ENCODE peak calls at places on chromosomes 12 and 14, in ten cellular contexts. E is H1, I is ovary, D is suprapubic skin, W is tibial nerve, P is transverse colon, G is HepG2, A is A549, C is K562, Y is sigmoid colon. H is an unnamed sample.

GRCh38 chr12:122158700-122159285 is 15.2 kb downstream of the IL31 start:
- DNase-seq in C (no peak), D (no peak), A (no peak), E (no peak), P (no peak), W (no peak), G (no peak), Y (no peak), I (no peak), H (no peak)

GRCh38 chr12:124098101-124098757 is 125.2 kb downstream of the ZNF664 start:
- DNase-seq in W (no peak), I (no peak), C (no peak), P (no peak), A (no peak), E (no peak), D (no peak), Y (no peak), G (no peak), H (no peak)

GRCh38 chr12:41724216-41724615 is 420.5 kb downstream of the GXYLT1 start:
- DNase-seq in Y (no peak), P (no peak), G (no peak), I (no peak), A (no peak), E (no peak), D (no peak), C (no peak), W (no peak), H (no peak)

GRCh38 chr14:22561661-22562579 is 27.1 kb downstream of the DAD1 start:
- DNase-seq in P (peak; percentile 46), Y (no peak), I (no peak), W (no peak), A (no peak), E (no peak), C (peak; percentile 42), G (peak; percentile 60), D (no peak), H (no peak)

GRCh38 chr14:88252536-88252935 is 70.5 kb downstream of the KCNK10 start:
- DNase-seq in W (no peak), E (no peak), A (no peak), G (no peak), C (no peak), P (no peak), I (no peak), D (no peak), Y (no peak), H (no peak)

GRCh38 chr12:126784328-126784921 is 1482.5 kb upstream of the TMEM132C start:
- DNase-seq in A (peak; percentile 8), C (peak; percentile 39), W (no peak), E (peak; percentile 83), G (peak; percentile 2), Y (no peak), P (peak; percentile 30), I (no peak), D (no peak), H (peak; percentile 39)

GRCh38 chr14:92164958-92165357 is 43.2 kb downstream of the CPSF2 start:
- DNase-seq in D (no peak), C (no peak), A (no peak), Y (no peak), G (no peak), P (no peak), W (no peak), I (no peak), E (no peak), H (no peak)

GRCh38 chr12:52277486-52278245 is 3.2 kb downstream of the KRT86 start:
- DNase-seq in P (no peak), Y (no peak), I (no peak), G (no peak), A (no peak), W (no peak), D (peak; percentile 59), E (no peak), C (no peak), H (peak; percentile 20)

GRCh38 chr12:63790608-63790945 is 10.9 kb downstream of the RXYLT1 start:
- DNase-seq in P (no peak), Y (no peak), E (no peak), I (no peak), G (no peak), A (no peak), D (no peak), C (no peak), W (no peak), H (no peak)

GRCh38 chr12:8088574-8088973 is 6.5 kb downstream of the NECAP1 start:
- DNase-seq in G (no peak), C (no peak), Y (no peak), A (no peak), E (no peak), D (no peak), W (no peak), P (peak; percentile 26), I (no peak), H (no peak)

GRCh38 chr14:75993567-75994041 is 8.0 kb downstream of the IFT43 start:
- DNase-seq in I (no peak), A (no peak), G (no peak), P (no peak), W (no peak), D (no peak), E (no peak), Y (no peak), C (no peak), H (no peak)

GRCh38 chr14:89254201-89254919 is 162.7 kb downstream of the FOXN3 start:
- DNase-seq in I (no peak), G (no peak), W (no peak), A (no peak), C (no peak), E (no peak), D (no peak), P (no peak), Y (no peak), H (no peak)

GRCh38 chr14:46574236-46574970 is 77.2 kb downstream of the RPL10L start:
- DNase-seq in C (no peak), W (no peak), A (no peak), I (no peak), G (no peak), D (no peak), E (no peak), P (no peak), Y (no peak), H (no peak)

DNA sequence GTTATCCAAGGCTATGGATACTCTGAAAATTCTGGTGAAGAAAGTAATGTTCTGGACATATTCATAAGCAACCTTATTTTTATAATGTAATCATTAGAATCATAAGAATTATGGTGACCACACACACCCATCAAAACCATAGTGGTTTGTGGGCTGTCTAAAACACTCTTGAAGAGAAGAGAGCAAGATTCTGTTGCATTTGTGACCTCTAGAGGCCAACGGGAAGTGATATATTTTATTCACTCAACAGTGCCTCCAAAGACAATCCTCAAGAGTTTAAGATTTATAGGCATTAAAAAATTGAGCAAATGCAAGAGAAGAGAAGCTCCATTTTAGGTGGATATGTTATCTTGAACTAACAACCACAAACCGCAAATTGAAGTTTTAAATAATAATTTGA is 68.5 kb upstream of the LGR5 start:
- DNase-seq in I (no peak), G (peak; percentile 16), C (no peak), W (no peak), D (no peak), P (no peak), Y (no peak), A (no peak), E (no peak), H (no peak)
- TF ChIP-seq EP300 in I (no peak), G (no peak), C (no peak), W (no peak), D (no peak), P (no peak), Y (no peak), A (no peak), E (no peak), H (no peak)

GRCh38 chr12:132275110-132275531 is 54.3 kb downstream of the GALNT9 start:
- DNase-seq in P (peak; percentile 43), Y (no peak), G (peak; percentile 16), A (peak; percentile 92), D (no peak), E (peak; percentile 64), I (no peak), C (peak; percentile 63), W (no peak), H (peak; percentile 28)
- TF ChIP-seq EP300 in P (no peak), Y (no peak), G (no peak), A (no peak), D (no peak), E (no peak), I (no peak), C (no peak), W (no peak), H (no peak)

DNA sequence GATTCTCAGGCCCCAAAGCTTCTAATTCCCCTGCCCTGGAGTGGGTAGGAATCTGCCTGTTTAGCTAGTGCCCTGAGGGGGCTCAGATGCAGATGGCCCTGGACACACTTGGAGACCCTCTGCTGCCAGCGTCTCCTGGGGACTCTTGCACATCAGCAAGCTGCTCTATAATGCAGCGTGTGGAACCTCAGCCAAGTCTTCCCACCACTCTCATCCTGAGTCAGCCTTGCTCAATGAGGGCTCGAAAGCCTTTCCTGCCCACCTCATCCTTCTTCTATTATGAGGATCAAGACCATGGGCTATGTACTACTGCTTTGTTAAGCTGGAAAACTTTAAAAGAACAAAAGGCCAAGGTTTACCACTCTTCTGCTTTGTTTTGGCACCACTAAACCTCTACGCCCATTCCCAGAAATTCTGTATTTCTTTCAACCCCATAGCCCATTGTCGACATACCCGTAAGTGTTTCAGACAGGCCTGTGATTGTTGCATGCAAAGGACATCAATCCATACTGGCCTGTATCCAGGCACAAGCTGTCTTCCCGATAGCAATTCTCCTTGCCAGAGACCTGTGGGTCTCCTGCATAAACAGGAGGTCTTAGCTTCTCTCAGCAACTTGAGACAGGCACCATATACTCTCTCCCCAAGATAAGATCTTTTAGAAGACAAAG is 246.9 kb downstream of the DPF3 start:
- DNase-seq in P (no peak), I (no peak), G (no peak), W (no peak), D (no peak), C (no peak), A (no peak), Y (no peak), E (no peak), H (no peak)
- TF ChIP-seq EP300 in P (no peak), I (no peak), G (no peak), W (no peak), D (no peak), C (no peak), A (no peak), Y (no peak), E (no peak), H (no peak)

GRCh38 chr14:31080489-31080888 is 54.3 kb upstream of the STRN3 start:
- DNase-seq in C (no peak), I (no peak), E (peak; percentile 17), G (no peak), A (no peak), Y (no peak), W (no peak), P (no peak), D (no peak), H (no peak)

GRCh38 chr14:31083781-31084180 is 57.6 kb upstream of the STRN3 start:
- DNase-seq in E (no peak), D (no peak), Y (no peak), G (no peak), C (no peak), P (no peak), I (no peak), A (no peak), W (no peak), H (no peak)

GRCh38 chr14:31084385-31084784 is 58.2 kb upstream of the STRN3 start:
- DNase-seq in C (peak; percentile 35), A (no peak), D (no peak), W (no peak), G (peak; percentile 42), I (no peak), P (no peak), Y (no peak), E (no peak), H (no peak)

GRCh38 chr14:31075144-31075543 is 49.0 kb upstream of the STRN3 start:
- DNase-seq in I (no peak), P (no peak), G (no peak), D (no peak), E (no peak), C (no peak), Y (no peak), W (no peak), A (no peak), H (no peak)

GRCh38 chr14:31080060-31080459 is 53.9 kb upstream of the STRN3 start:
- DNase-seq in Y (no peak), E (no peak), D (no peak), G (no peak), I (no peak), A (no peak), P (no peak), W (no peak), C (no peak), H (no peak)
- TF ChIP-seq EP300 in Y (no peak), E (no peak), D (no peak), G (no peak), I (no peak), A (no peak), P (no peak), W (no peak), C (no peak), H (no peak)

H was measured in stomach.